ENCODE peak calls at places on chromosomes 2 and 18, in four cellular contexts. K is heart left ventricle, A is B cell, V is brain microvascular endothelial cell. S is an unnamed sample.

GRCh38 chr2:18425186-18425585 is 135.3 kb downstream of the RDH14 start:
- DNase-seq in A (no peak), V (no peak), K (no peak), S (no peak)

GRCh38 chr2:207676827-207677354 is 34.5 kb upstream of the CCNYL1 start:
- DNase-seq in A (no peak), V (peak), K (no peak), S (no peak)

GRCh38 chr2:36587556-36587955 is 10.4 kb downstream of the FEZ2 start:
- DNase-seq in K (no peak), V (no peak), A (no peak), S (no peak)

GRCh38 chr2:132519566-132519965 is 103.0 kb downstream of the GPR39 start:
- DNase-seq in K (no peak), V (no peak), A (no peak), S (no peak)

GRCh38 chr2:84970266-84970955 is 550 bp upstream of the KCMF1 start:
- DNase-seq in V (no peak), A (peak), K (peak), S (peak)

GRCh38 chr2:150596071-150596470 is 108.6 kb upstream of the RND3 start:
- DNase-seq in K (no peak), V (peak), A (no peak), S (no peak)

GRCh38 chr2:88233216-88233615 is 63.1 kb downstream of the THNSL2 start:
- DNase-seq in V (no peak), A (no peak), K (no peak), S (no peak)

GRCh38 chr2:241009601-241010530 is 11.4 kb downstream of the SNED1 start:
- DNase-seq in K (no peak), V (peak), A (peak), S (peak)

GRCh38 chr2:61255580-61256437 is 93.8 kb downstream of the C2orf74 start:
- DNase-seq in V (peak), A (no peak), K (no peak), S (no peak)

GRCh38 chr2:106551466-106552130 is 64.4 kb downstream of the CD8B2 start:
- DNase-seq in V (no peak), A (no peak), K (no peak), S (no peak)

GRCh38 chr2:47070155-47070919 is 84.8 kb downstream of the STPG4 start:
- DNase-seq in V (no peak), K (no peak), A (no peak), S (no peak)

GRCh38 chr2:202023198-202023903 is 10.3 kb upstream of the FZD7 start:
- DNase-seq in K (no peak), A (no peak), V (no peak), S (no peak)

GRCh38 chr18:2907459-2908145 is 60.8 kb downstream of the EMILIN2 start:
- DNase-seq in A (peak), K (no peak), V (no peak), S (no peak)

GRCh38 chr2:239238381-239238780 is 162.4 kb downstream of the HDAC4 start:
- DNase-seq in V (no peak), K (no peak), A (no peak), S (no peak)

GRCh38 chr2:23824777-23825212 is 102.1 kb downstream of the ATAD2B start:
- DNase-seq in A (peak), K (no peak), V (peak), S (no peak)

GRCh38 chr2:168545439-168546082 is 89.5 kb downstream of the CERS6 start:
- DNase-seq in A (no peak), V (peak), K (no peak), S (no peak)

GRCh38 chr2:29233428-29233827 is 118.2 kb downstream of the CLIP4 start:
- DNase-seq in A (no peak), V (no peak), K (no peak), S (no peak)

GRCh38 chr18:8260319-8260718 is 348.9 kb upstream of the RAB12 start:
- DNase-seq in K (no peak), A (no peak), V (no peak), S (no peak)

GRCh38 chr2:220072669-220073235 is 445.3 kb downstream of the SLC4A3 start:
- DNase-seq in V (no peak), A (no peak), K (no peak), S (no peak)

GRCh38 chr18:3248062-3248669 is 565 bp downstream of the MYL12A start:
- DNase-seq in V (no peak), K (no peak), A (no peak), S (no peak)

GRCh38 chr2:116133563-116133962 is 1680.9 kb upstream of the DDX18 start:
- DNase-seq in V (no peak), K (no peak), A (no peak), S (no peak)

GRCh38 chr2:25041307-25041927 is 459 bp upstream of the EFR3B start:
- DNase-seq in V (peak), K (peak), A (peak), S (peak)

GRCh38 chr2:58604096-58604495 is 363.0 kb upstream of the FANCL start:
- DNase-seq in A (no peak), K (no peak), V (no peak), S (no peak)

GRCh38 chr18:47036298-47036874 is 965 bp upstream of the ELOA2 start:
- DNase-seq in A (no peak), K (no peak), V (peak), S (no peak)

GRCh38 chr2:10079192-10079930 is 850 bp downstream of the CYS1 start:
- DNase-seq in A (peak), K (no peak), V (peak), S (peak)

GRCh38 chr2:109370399-109370990 is 241.5 kb downstream of the SH3RF3 start:
- DNase-seq in K (no peak), A (no peak), V (no peak), S (no peak)

GRCh38 chr2:219643788-219644398 is 16.5 kb downstream of the SLC4A3 start:
- DNase-seq in K (no peak), V (no peak), A (no peak), S (no peak)

GRCh38 chr18:25074925-25075693 is 276.9 kb downstream of the ZNF521 start:
- DNase-seq in K (no peak), V (no peak), A (no peak), S (no peak)

GRCh38 chr2:119431155-119431975 is at the start of gene TMEM37:
- DNase-seq in K (peak), V (peak), A (peak), S (peak)

GRCh38 chr2:229931241-229931640 is 8.9 kb downstream of the FBXO36 start:
- DNase-seq in K (no peak), A (no peak), V (no peak), S (no peak)

GRCh38 chr2:71500426-71501079 is 47.2 kb downstream of the DYSF start:
- DNase-seq in V (no peak), A (no peak), K (no peak), S (no peak)

GRCh38 chr2:183284606-183285005 is 160.4 kb downstream of the NUP35 start:
- DNase-seq in V (peak), K (no peak), A (no peak), S (no peak)

GRCh38 chr18:13565228-13565627 is 161.1 kb downstream of the FAM210A start:
- DNase-seq in K (peak), V (no peak), A (no peak), S (no peak)

GRCh38 chr18:7877609-7878008 is 310.5 kb downstream of the PTPRM start:
- DNase-seq in V (no peak), K (no peak), A (no peak), S (no peak)

GRCh38 chr2:38547791-38548190 is 54.9 kb downstream of the HNRNPLL start:
- DNase-seq in K (no peak), V (no peak), A (no peak), S (no peak)

GRCh38 chr2:127220102-127220806 is at the start of gene CYP27C1:
- DNase-seq in V (no peak), K (no peak), A (peak), S (peak)

GRCh38 chr2:203993560-203993959 is 57.0 kb downstream of the ICOS start:
- DNase-seq in A (no peak), K (no peak), V (no peak), S (no peak)

GRCh38 chr2:101967826-101968498 is 23.8 kb upstream of the IL1R2 start:
- DNase-seq in A (no peak), V (no peak), K (no peak), S (no peak)

DNA sequence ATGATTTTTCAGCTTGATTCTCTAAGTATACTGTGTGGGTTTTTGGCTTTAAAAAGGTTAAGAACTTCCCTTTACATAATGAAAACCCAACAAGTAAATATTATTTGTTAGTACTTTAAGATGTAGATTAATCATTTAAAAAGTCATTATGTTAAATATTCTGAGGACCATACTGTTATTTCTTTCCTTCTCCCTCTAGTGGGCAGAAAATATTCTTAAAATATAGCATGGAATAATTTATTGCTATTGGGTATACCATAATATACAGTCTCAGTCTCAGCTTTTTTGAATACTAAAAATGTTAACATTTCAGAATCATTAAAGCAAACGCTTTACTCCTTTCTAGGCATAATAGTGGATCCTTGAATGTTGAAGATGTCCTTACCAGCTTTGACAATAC is 28.1 kb downstream of the CAMKMT start:
- DNase-seq in A (no peak), K (no peak), V (no peak), S (no peak)
- TF ChIP-seq CTCF in A (peak), K (no peak), V (no peak), S (peak)

GRCh38 chr2:232757905-232758304 is 18.5 kb downstream of the KCNJ13 start:
- DNase-seq in A (no peak), K (no peak), V (no peak), S (no peak)

DNA sequence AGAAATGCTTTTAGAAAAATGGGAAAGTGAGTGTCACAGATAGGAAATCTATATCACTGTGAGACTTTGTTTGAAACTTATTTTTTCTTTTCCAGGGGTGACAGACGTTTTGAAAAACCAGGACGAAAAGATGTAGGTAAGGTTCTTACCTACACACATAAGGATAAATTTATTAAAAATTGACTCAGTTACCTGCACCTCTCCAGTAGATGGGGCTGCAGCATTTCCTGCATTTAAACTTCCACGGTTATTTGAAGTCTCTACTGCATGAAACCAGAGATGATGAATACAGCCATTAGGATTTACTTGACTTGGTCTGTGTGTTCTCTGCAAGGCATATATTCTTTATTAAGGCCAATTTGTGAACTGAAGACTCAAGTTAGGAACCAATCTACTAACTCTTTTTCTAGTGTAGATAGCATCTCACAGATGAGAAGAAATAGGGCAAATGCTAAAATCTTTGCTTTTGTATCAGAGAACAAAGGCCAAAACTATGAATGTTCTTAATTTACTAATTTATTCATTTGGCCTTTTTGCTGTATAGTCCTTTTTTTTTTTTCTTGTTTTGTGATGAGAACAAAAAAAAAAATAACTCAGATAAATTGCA is 15.0 kb downstream of the KCNJ13 start:
- DNase-seq in A (peak), K (no peak), V (peak), S (no peak)
- TF ChIP-seq CTCF in A (peak), K (peak), V (peak), S (peak)

DNA sequence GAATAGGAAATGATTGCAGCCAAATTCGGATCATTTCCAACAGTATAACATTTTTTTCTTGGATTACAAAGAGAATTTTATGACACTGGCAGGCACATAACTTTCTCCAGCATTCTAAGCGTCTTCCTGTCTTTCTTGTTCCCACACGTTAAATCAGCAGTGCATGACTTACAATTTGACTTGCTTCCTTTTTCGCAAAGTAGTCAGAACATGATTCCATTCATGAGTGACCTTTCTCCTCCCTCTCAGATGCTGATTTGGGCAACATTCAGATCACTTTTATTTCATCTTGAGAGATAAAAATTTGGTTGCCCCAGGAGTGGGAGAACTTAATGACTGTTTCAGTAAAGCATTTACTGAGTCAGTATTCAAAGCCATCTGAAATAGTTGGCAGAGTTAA is 858.7 kb upstream of the ACVR2A start:
- DNase-seq in V (no peak), A (no peak), K (no peak), S (no peak)
- TF ChIP-seq CTCF in V (no peak), A (no peak), K (no peak), S (no peak)

GRCh38 chr2:174245065-174245464 is 3.3 kb downstream of the OLA1 start:
- DNase-seq in K (no peak), A (no peak), V (no peak), S (no peak)
- TF ChIP-seq CTCF in K (no peak), A (no peak), V (no peak), S (no peak)

DNA sequence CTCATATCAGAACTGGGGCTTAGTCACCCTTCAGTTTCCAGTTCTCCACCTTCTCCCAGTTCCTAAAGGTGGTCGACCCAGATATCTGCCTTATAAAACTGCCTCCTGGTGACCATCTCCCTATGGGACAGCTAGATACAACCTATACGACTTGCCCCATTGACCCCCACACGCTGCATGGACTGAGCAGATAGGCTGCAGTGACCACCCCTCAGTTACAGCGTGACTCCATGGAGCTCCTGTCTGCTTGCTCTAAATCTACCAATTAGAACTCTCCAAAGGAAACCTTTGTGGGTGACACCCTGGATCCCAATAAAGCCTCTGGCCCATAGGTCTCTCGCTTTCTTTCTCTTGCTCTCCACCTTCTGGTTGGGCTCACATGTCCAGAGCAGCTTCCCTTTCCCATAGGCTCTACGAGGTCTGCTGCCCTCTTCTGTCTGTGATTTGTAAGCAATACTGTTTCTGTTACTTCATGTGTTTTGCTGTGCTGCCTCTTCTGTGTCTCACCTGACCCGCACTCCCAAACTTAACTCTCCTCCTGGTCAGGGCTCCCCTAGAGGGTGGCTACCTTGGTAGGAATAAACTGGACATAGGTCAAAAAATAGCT is 971.3 kb upstream of the FAM98A start:
- DNase-seq in V (no peak), A (no peak), K (peak), S (no peak)
- TF ChIP-seq CTCF in V (no peak), A (no peak), K (no peak), S (peak)

GRCh38 chr2:64598226-64598625 is 55.5 kb downstream of the SERTAD2 start:
- DNase-seq in A (no peak), K (no peak), V (no peak), S (no peak)

GRCh38 chr2:64594563-64594989 is 59.1 kb downstream of the SERTAD2 start:
- DNase-seq in K (no peak), A (no peak), V (no peak), S (no peak)

GRCh38 chr2:64599469-64599868 is 54.2 kb downstream of the SERTAD2 start:
- DNase-seq in K (no peak), V (no peak), A (no peak), S (no peak)

GRCh38 chr2:64592994-64593655 is 60.6 kb downstream of the SERTAD2 start:
- DNase-seq in V (no peak), A (no peak), K (no peak), S (no peak)

GRCh38 chr2:64595397-64596160 is 58.1 kb downstream of the SERTAD2 start:
- DNase-seq in A (no peak), K (no peak), V (no peak), S (no peak)
- TF ChIP-seq CTCF in A (no peak), K (peak), V (peak), S (peak)

DNA sequence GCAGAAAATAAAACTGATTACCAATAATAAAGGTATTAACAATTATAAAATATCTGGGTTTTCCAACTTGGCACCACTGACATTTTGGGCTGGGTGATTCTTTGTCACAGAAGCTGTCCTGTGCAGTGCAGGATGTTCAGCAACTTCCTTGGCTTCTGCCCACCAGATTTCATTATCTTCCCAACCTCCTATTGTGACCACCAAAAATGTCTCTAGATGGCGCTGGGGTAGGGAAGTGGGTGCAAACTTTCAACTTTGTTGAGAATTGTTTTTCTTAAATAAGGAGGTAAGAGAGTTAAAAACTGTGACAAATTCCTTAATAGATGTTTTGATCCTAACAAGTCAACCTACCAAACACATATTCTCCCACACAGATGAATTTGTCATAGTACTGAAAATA is 90.1 kb downstream of the GAREM1 start:
- DNase-seq in V (no peak), K (no peak), A (no peak), S (no peak)
- TF ChIP-seq CTCF in V (peak), K (no peak), A (no peak), S (no peak)

GRCh38 chr2:15940661-15941482 is 522 bp downstream of the MYCN start:
- DNase-seq in A (peak), K (no peak), V (no peak), S (peak)

GRCh38 chr2:15938803-15939555 is 1.4 kb upstream of the MYCN start:
- DNase-seq in A (no peak), K (no peak), V (no peak), S (no peak)

GRCh38 chr2:15941483-15941853 is 1.1 kb downstream of the MYCN start:
- DNase-seq in A (peak), K (no peak), V (no peak), S (peak)

GRCh38 chr2:15939556-15939853 is 845 bp upstream of the MYCN start:
- DNase-seq in K (peak), A (no peak), V (no peak), S (no peak)

DNA sequence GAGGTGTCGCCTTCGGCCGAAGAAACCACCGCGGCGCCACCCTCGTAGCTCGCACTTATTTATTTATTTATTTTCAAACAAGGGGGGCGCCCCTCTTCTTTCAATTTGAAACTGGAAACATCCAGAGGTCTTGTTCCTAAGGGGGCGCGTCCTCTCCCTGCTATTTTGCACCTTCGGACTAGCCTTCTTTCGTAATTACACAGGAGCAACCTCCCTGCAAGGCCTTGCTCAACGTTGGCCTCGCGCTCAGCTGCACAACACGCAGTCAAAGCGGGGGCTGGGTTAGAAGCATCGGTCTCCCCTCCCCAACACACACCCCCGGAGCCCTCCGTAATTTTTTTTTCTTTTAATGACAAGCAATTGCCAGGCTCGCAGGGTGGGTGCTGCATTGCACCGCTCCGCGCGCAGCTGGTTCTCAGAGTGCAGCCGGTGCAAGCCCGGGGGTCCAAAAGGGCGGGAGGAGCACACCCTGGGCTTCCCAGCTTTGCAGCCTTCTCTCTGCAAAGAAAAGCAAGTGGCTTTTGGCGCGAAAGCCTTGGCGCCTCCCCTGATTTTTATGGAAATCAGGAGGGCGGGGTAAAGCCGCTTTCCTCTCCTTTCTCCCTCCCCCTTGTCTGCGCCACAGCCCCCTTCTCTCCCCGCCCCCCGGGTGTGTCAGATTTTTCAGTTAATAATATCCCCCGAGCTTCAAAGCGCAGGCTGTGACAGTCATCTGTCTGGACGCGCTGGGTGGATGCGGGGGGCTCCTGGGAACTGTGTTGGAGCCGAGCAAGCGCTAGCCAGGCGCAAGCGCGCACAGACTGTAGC is at the start of gene MYCN:
- DNase-seq in V (peak), K (no peak), A (peak), S (peak)
- TF ChIP-seq CTCF in V (no peak), K (no peak), A (no peak), S (peak)